ENCODE peak calls at places on chromosomes 4 and X, in four cellular contexts. Q, T, G and Y are unnamed samples.

GRCh38 chr4:72564184-72564583 is 4.8 kb downstream of the ADAMTS3 start:
- DNase-seq in G (no peak), Q (no peak), T (no peak), Y (no peak)

GRCh38 chr4:68074397-68074796 is 55.3 kb downstream of the TMPRSS11F start:
- DNase-seq in Q (no peak), G (no peak), T (no peak), Y (no peak)

GRCh38 chrX:152900937-152901445 is 3.1 kb downstream of the ZNF185 start:
- DNase-seq in T (no peak), Q (no peak), G (no peak), Y (no peak)

GRCh38 chr4:39308576-39308975 is 57.6 kb downstream of the RFC1 start:
- DNase-seq in G (no peak), T (no peak), Q (no peak), Y (no peak)

GRCh38 chr4:152243890-152244595 is 291.8 kb downstream of the FBXW7 start:
- DNase-seq in T (no peak), G (peak), Q (no peak), Y (peak)

GRCh38 chr4:189232274-189232673 is 708.4 kb upstream of the FRG1 start:
- DNase-seq in Q (no peak), T (no peak), G (no peak), Y (no peak)

GRCh38 chr4:20317424-20317985 is 65.8 kb downstream of the SLIT2 start:
- DNase-seq in T (no peak), Q (no peak), G (no peak), Y (no peak)

GRCh38 chr4:139866270-139866962 is 200.8 kb downstream of the MGST2 start:
- DNase-seq in Q (peak), T (no peak), G (no peak), Y (no peak)

GRCh38 chrX:155334486-155335316 is at the start of gene CLIC2:
- DNase-seq in Q (no peak), G (peak), T (no peak), Y (peak)

GRCh38 chr4:41749650-41750049 is 1.1 kb upstream of the PHOX2B start:
- DNase-seq in T (no peak), Q (no peak), G (no peak), Y (no peak)

GRCh38 chrX:107731831-107732502 is 43.6 kb downstream of the TSC22D3 start:
- DNase-seq in G (peak), Q (no peak), T (peak), Y (peak)

GRCh38 chr4:127113852-127114362 is 518.9 kb upstream of the INTU start:
- DNase-seq in Q (no peak), T (no peak), G (no peak), Y (no peak)